ENCODE peak calls at places on chromosomes 13 and 19, in seven cellular contexts. I, U, W, T, Q, V and Y are unnamed samples.

GRCh38 chr19:35978271-35978670 is 16.7 kb upstream of the SDHAF1 start:
- DNase-seq in I (no peak), U (no peak), W (no peak), T (no peak), Q (no peak), V (no peak), Y (no peak)

GRCh38 chr13:48778551-48779088 is 124.9 kb downstream of the CYSLTR2 start:
- DNase-seq in I (peak), U (no peak), W (no peak), T (no peak), Q (no peak), V (no peak), Y (no peak)

GRCh38 chr13:110953416-110953815 is 38.5 kb upstream of the ANKRD10 start:
- DNase-seq in I (no peak), U (no peak), W (no peak), T (no peak), Q (no peak), V (no peak), Y (no peak)

GRCh38 chr19:52600639-52601024 is 30.5 kb downstream of the ZNF701 start:
- DNase-seq in I (no peak), U (peak), W (no peak), T (no peak), Q (no peak), V (no peak), Y (no peak)

GRCh38 chr13:47822036-47822435 is 179.0 kb downstream of the SUCLA2 start:
- DNase-seq in I (no peak), U (no peak), W (no peak), T (no peak), Q (no peak), V (no peak), Y (no peak)

GRCh38 chr19:38148337-38148736 is 75.7 kb downstream of the DPF1 start:
- DNase-seq in I (no peak), U (no peak), W (no peak), T (no peak), Q (no peak), V (no peak), Y (no peak)

GRCh38 chr19:55546822-55547614 is 1.7 kb upstream of the SBK3 start:
- DNase-seq in I (peak), U (peak), W (no peak), T (no peak), Q (peak), V (no peak), Y (no peak)

GRCh38 chr13:29861694-29862110 is 11.3 kb upstream of the UBL3 start:
- DNase-seq in I (peak), U (no peak), W (no peak), T (no peak), Q (peak), V (no peak), Y (no peak)

GRCh38 chr19:4939466-4939865 is 29.4 kb upstream of the KDM4B start:
- DNase-seq in I (no peak), U (no peak), W (no peak), T (no peak), Q (no peak), V (no peak), Y (no peak)